ENCODE peak calls at places on chromosomes 11 and 22, in seven cellular contexts. One of them, this sample, is unnamed.

GRCh38 chr11:3171931-3172560 is 6.9 kb upstream of the OSBPL5 start:
- DNase-seq in foreskin fibroblast: no peak
- DNase-seq in fibroblast of lung: no peak
- DNase-seq in foreskin melanocyte: no peak
- DNase-seq in T-cell: no peak
- DNase-seq in stimulated activated naive CD8-positive, alpha-beta T cell treated with anti-CD3 and anti-CD28 coated beads, Interleukin-15, Interleukin-2, amounts not matched to agents 100 U/mL and 50 U/mL, for 24 hours: no peak
- DNase-seq in KG1: no peak
- DNase-seq in this sample: no peak

GRCh38 chr22:26564181-26564580 is 25.8 kb downstream of the TPST2 start:
- DNase-seq in foreskin fibroblast: no peak
- DNase-seq in fibroblast of lung: no peak
- DNase-seq in foreskin melanocyte: no peak
- DNase-seq in T-cell: no peak
- DNase-seq in stimulated activated naive CD8-positive, alpha-beta T cell treated with anti-CD3 and anti-CD28 coated beads, Interleukin-15, Interleukin-2, amounts not matched to agents 100 U/mL and 50 U/mL, for 24 hours: no peak
- DNase-seq in KG1: no peak
- DNase-seq in this sample: no peak

GRCh38 chr22:39081557-39081956 is 4.5 kb downstream of the APOBEC3G start:
- DNase-seq in foreskin fibroblast: no peak
- DNase-seq in fibroblast of lung: no peak
- DNase-seq in foreskin melanocyte: no peak
- DNase-seq in T-cell: no peak
- DNase-seq in stimulated activated naive CD8-positive, alpha-beta T cell treated with anti-CD3 and anti-CD28 coated beads, Interleukin-15, Interleukin-2, amounts not matched to agents 100 U/mL and 50 U/mL, for 24 hours: no peak
- DNase-seq in KG1: no peak
- DNase-seq in this sample: no peak

GRCh38 chr11:33538726-33539125 is 161.9 kb downstream of the C11orf91 start:
- DNase-seq in foreskin fibroblast: no peak
- DNase-seq in fibroblast of lung: no peak
- DNase-seq in foreskin melanocyte: no peak
- DNase-seq in T-cell: no peak
- DNase-seq in stimulated activated naive CD8-positive, alpha-beta T cell treated with anti-CD3 and anti-CD28 coated beads, Interleukin-15, Interleukin-2, amounts not matched to agents 100 U/mL and 50 U/mL, for 24 hours: no peak
- DNase-seq in KG1: no peak
- DNase-seq in this sample: no peak

GRCh38 chr11:74634537-74634936 is 42.2 kb downstream of the POLD3 start:
- DNase-seq in foreskin fibroblast: no peak
- DNase-seq in fibroblast of lung: peak; percentile 43
- DNase-seq in foreskin melanocyte: no peak
- DNase-seq in T-cell: no peak
- DNase-seq in stimulated activated naive CD8-positive, alpha-beta T cell treated with anti-CD3 and anti-CD28 coated beads, Interleukin-15, Interleukin-2, amounts not matched to agents 100 U/mL and 50 U/mL, for 24 hours: no peak
- DNase-seq in KG1: no peak
- DNase-seq in this sample: no peak

GRCh38 chr11:134527382-134528243 is 115.6 kb upstream of the B3GAT1 start:
- DNase-seq in foreskin fibroblast: no peak
- DNase-seq in fibroblast of lung: no peak
- DNase-seq in foreskin melanocyte: no peak
- DNase-seq in T-cell: no peak
- DNase-seq in stimulated activated naive CD8-positive, alpha-beta T cell treated with anti-CD3 and anti-CD28 coated beads, Interleukin-15, Interleukin-2, amounts not matched to agents 100 U/mL and 50 U/mL, for 24 hours: no peak
- DNase-seq in KG1: no peak
- DNase-seq in this sample: no peak

GRCh38 chr22:46639843-46640242 is 19.7 kb downstream of the GRAMD4 start:
- DNase-seq in foreskin fibroblast: no peak
- DNase-seq in fibroblast of lung: no peak
- DNase-seq in foreskin melanocyte: no peak
- DNase-seq in T-cell: no peak
- DNase-seq in stimulated activated naive CD8-positive, alpha-beta T cell treated with anti-CD3 and anti-CD28 coated beads, Interleukin-15, Interleukin-2, amounts not matched to agents 100 U/mL and 50 U/mL, for 24 hours: no peak
- DNase-seq in KG1: no peak
- DNase-seq in this sample: no peak

GRCh38 chr11:122271747-122272146 is 155.7 kb upstream of the BLID start:
- DNase-seq in foreskin fibroblast: no peak
- DNase-seq in fibroblast of lung: no peak
- DNase-seq in foreskin melanocyte: no peak
- DNase-seq in T-cell: no peak
- DNase-seq in stimulated activated naive CD8-positive, alpha-beta T cell treated with anti-CD3 and anti-CD28 coated beads, Interleukin-15, Interleukin-2, amounts not matched to agents 100 U/mL and 50 U/mL, for 24 hours: no peak
- DNase-seq in KG1: no peak
- DNase-seq in this sample: no peak

GRCh38 chr11:61791737-61792309 is 576 bp downstream of the TMEM258 start:
- DNase-seq in foreskin fibroblast: peak; percentile 84
- DNase-seq in fibroblast of lung: peak; percentile 92
- DNase-seq in foreskin melanocyte: peak; percentile 99
- DNase-seq in T-cell: peak; percentile 38
- DNase-seq in stimulated activated naive CD8-positive, alpha-beta T cell treated with anti-CD3 and anti-CD28 coated beads, Interleukin-15, Interleukin-2, amounts not matched to agents 100 U/mL and 50 U/mL, for 24 hours: peak; percentile 60
- DNase-seq in KG1: no peak
- DNase-seq in this sample: no peak

GRCh38 chr22:28254396-28254795 is 335.3 kb upstream of the PITPNB start:
- DNase-seq in foreskin fibroblast: no peak
- DNase-seq in fibroblast of lung: no peak
- DNase-seq in foreskin melanocyte: no peak
- DNase-seq in T-cell: no peak
- DNase-seq in stimulated activated naive CD8-positive, alpha-beta T cell treated with anti-CD3 and anti-CD28 coated beads, Interleukin-15, Interleukin-2, amounts not matched to agents 100 U/mL and 50 U/mL, for 24 hours: no peak
- DNase-seq in KG1: no peak
- DNase-seq in this sample: no peak

GRCh38 chr11:67627394-67627787 is 2.3 kb downstream of the NUDT8 start:
- DNase-seq in foreskin fibroblast: no peak
- DNase-seq in fibroblast of lung: no peak
- DNase-seq in foreskin melanocyte: no peak
- DNase-seq in T-cell: no peak
- DNase-seq in stimulated activated naive CD8-positive, alpha-beta T cell treated with anti-CD3 and anti-CD28 coated beads, Interleukin-15, Interleukin-2, amounts not matched to agents 100 U/mL and 50 U/mL, for 24 hours: no peak
- DNase-seq in KG1: no peak
- DNase-seq in this sample: no peak

GRCh38 chr11:8531312-8531711 is 62.7 kb downstream of the STK33 start:
- DNase-seq in foreskin fibroblast: peak; percentile 0
- DNase-seq in fibroblast of lung: peak; percentile 65
- DNase-seq in foreskin melanocyte: peak; percentile 11
- DNase-seq in T-cell: no peak
- DNase-seq in stimulated activated naive CD8-positive, alpha-beta T cell treated with anti-CD3 and anti-CD28 coated beads, Interleukin-15, Interleukin-2, amounts not matched to agents 100 U/mL and 50 U/mL, for 24 hours: no peak
- DNase-seq in KG1: no peak
- DNase-seq in this sample: no peak

GRCh38 chr22:20798218-20798617 is 24.3 kb downstream of the SERPIND1 start:
- DNase-seq in foreskin fibroblast: no peak
- DNase-seq in fibroblast of lung: no peak
- DNase-seq in foreskin melanocyte: no peak
- DNase-seq in T-cell: no peak
- DNase-seq in stimulated activated naive CD8-positive, alpha-beta T cell treated with anti-CD3 and anti-CD28 coated beads, Interleukin-15, Interleukin-2, amounts not matched to agents 100 U/mL and 50 U/mL, for 24 hours: no peak
- DNase-seq in KG1: no peak
- DNase-seq in this sample: no peak

GRCh38 chr11:32594272-32594671 is 10.6 kb downstream of the EIF3M start:
- DNase-seq in foreskin fibroblast: no peak
- DNase-seq in fibroblast of lung: no peak
- DNase-seq in foreskin melanocyte: no peak
- DNase-seq in T-cell: no peak
- DNase-seq in stimulated activated naive CD8-positive, alpha-beta T cell treated with anti-CD3 and anti-CD28 coated beads, Interleukin-15, Interleukin-2, amounts not matched to agents 100 U/mL and 50 U/mL, for 24 hours: no peak
- DNase-seq in KG1: no peak
- DNase-seq in this sample: no peak

GRCh38 chr11:103773059-103773458 is 263.4 kb upstream of the DDI1 start:
- DNase-seq in foreskin fibroblast: peak; percentile 56
- DNase-seq in fibroblast of lung: peak; percentile 78
- DNase-seq in foreskin melanocyte: peak; percentile 11
- DNase-seq in T-cell: no peak
- DNase-seq in stimulated activated naive CD8-positive, alpha-beta T cell treated with anti-CD3 and anti-CD28 coated beads, Interleukin-15, Interleukin-2, amounts not matched to agents 100 U/mL and 50 U/mL, for 24 hours: no peak
- DNase-seq in KG1: no peak
- DNase-seq in this sample: no peak

GRCh38 chr11:76846441-76846840 is 14.3 kb upstream of the ACER3 start:
- DNase-seq in foreskin fibroblast: no peak
- DNase-seq in fibroblast of lung: no peak
- DNase-seq in foreskin melanocyte: no peak
- DNase-seq in T-cell: no peak
- DNase-seq in stimulated activated naive CD8-positive, alpha-beta T cell treated with anti-CD3 and anti-CD28 coated beads, Interleukin-15, Interleukin-2, amounts not matched to agents 100 U/mL and 50 U/mL, for 24 hours: no peak
- DNase-seq in KG1: no peak
- DNase-seq in this sample: no peak

GRCh38 chr11:37282367-37282766 is 684.3 kb upstream of the RAG2 start:
- DNase-seq in foreskin fibroblast: no peak
- DNase-seq in fibroblast of lung: no peak
- DNase-seq in foreskin melanocyte: no peak
- DNase-seq in T-cell: no peak
- DNase-seq in stimulated activated naive CD8-positive, alpha-beta T cell treated with anti-CD3 and anti-CD28 coated beads, Interleukin-15, Interleukin-2, amounts not matched to agents 100 U/mL and 50 U/mL, for 24 hours: no peak
- DNase-seq in KG1: no peak
- DNase-seq in this sample: no peak

GRCh38 chr22:46598737-46599424 is 21.3 kb upstream of the GRAMD4 start:
- DNase-seq in foreskin fibroblast: peak; percentile 40
- DNase-seq in fibroblast of lung: peak; percentile 64
- DNase-seq in foreskin melanocyte: no peak
- DNase-seq in T-cell: no peak
- DNase-seq in stimulated activated naive CD8-positive, alpha-beta T cell treated with anti-CD3 and anti-CD28 coated beads, Interleukin-15, Interleukin-2, amounts not matched to agents 100 U/mL and 50 U/mL, for 24 hours: no peak
- DNase-seq in KG1: peak; percentile 25
- DNase-seq in this sample: no peak

GRCh38 chr11:2728663-2729332 is 29.0 kb upstream of the KCNQ1OT1 start:
- DNase-seq in foreskin fibroblast: no peak
- DNase-seq in fibroblast of lung: no peak
- DNase-seq in foreskin melanocyte: peak; percentile 85
- DNase-seq in T-cell: no peak
- DNase-seq in stimulated activated naive CD8-positive, alpha-beta T cell treated with anti-CD3 and anti-CD28 coated beads, Interleukin-15, Interleukin-2, amounts not matched to agents 100 U/mL and 50 U/mL, for 24 hours: no peak
- DNase-seq in KG1: no peak
- DNase-seq in this sample: no peak

This sample was measured in CD4-positive, alpha-beta T cell.